ENCODE peak calls at places on chromosomes 13 and 19, in ten cellular contexts. H is stimulated activated CD8-positive, alpha-beta memory T cell treated with anti-CD3 and anti-CD28 coated beads, Interleukin-15, amount 100 ng/mL, for 24 hours; O is Peyer's patch; E is HFF-Myc; P is mesendoderm; L is T-helper 9 cell; U is sciatic nerve; S is endothelial cell; I is GM03348; Y is KG1. K is an unnamed sample.

GRCh38 chr13:26342898-26343297 is 89.0 kb downstream of the CDK8 start:
- DNase-seq in O (no peak), P (peak; percentile 47), I (no peak), L (no peak), E (no peak), U (no peak), Y (no peak), H (no peak), S (no peak), K (no peak)

GRCh38 chr13:113088691-113089020 is 16.9 kb upstream of the F7 start:
- DNase-seq in L (no peak), S (no peak), P (no peak), Y (no peak), H (no peak), O (no peak), E (no peak), I (no peak), U (no peak), K (no peak)

GRCh38 chr13:42981853-42982252 is 10.2 kb downstream of the EPSTI1 start:
- DNase-seq in L (no peak), P (peak; percentile 95), O (no peak), I (no peak), Y (no peak), U (no peak), S (no peak), H (no peak), E (no peak), K (no peak)

GRCh38 chr13:48500652-48501197 is 32.2 kb downstream of the RCBTB2 start:
- DNase-seq in O (no peak), I (peak; percentile 85), E (peak; percentile 54), L (no peak), S (no peak), H (no peak), Y (no peak), P (no peak), U (no peak), K (peak; percentile 94)

GRCh38 chr13:113666324-113666660 is 727 bp upstream of the GRK1 start:
- DNase-seq in L (no peak), I (no peak), U (peak; percentile 38), E (no peak), O (no peak), S (no peak), Y (no peak), H (no peak), P (no peak), K (no peak)

GRCh38 chr13:38804061-38804460 is 117.2 kb downstream of the FREM2 start:
- DNase-seq in Y (no peak), L (no peak), O (no peak), U (no peak), P (no peak), E (no peak), H (no peak), I (no peak), S (no peak), K (no peak)

GRCh38 chr13:107585466-107585865 is 629.9 kb downstream of the LIG4 start:
- DNase-seq in H (no peak), L (no peak), U (no peak), O (no peak), Y (no peak), S (no peak), E (no peak), P (no peak), I (no peak), K (peak; percentile 7)

GRCh38 chr19:34793562-34793961 is 20.5 kb upstream of the ZNF599 start:
- DNase-seq in P (no peak), H (no peak), O (no peak), E (no peak), Y (no peak), L (no peak), S (no peak), I (no peak), U (no peak), K (peak; percentile 5)

GRCh38 chr13:46596501-46596900 is 43.5 kb downstream of the LRCH1 start:
- DNase-seq in U (no peak), I (no peak), E (no peak), S (no peak), L (no peak), P (no peak), Y (no peak), O (no peak), H (no peak), K (no peak)

GRCh38 chr13:111037838-111038397 is 77.2 kb upstream of the ARHGEF7 start:
- DNase-seq in H (no peak), L (no peak), E (no peak), S (no peak), U (no peak), Y (no peak), I (no peak), P (no peak), O (no peak), K (no peak)

GRCh38 chr13:44199627-44200207 is 173.9 kb upstream of the SERP2 start:
- DNase-seq in U (no peak), L (no peak), I (no peak), H (no peak), O (no peak), P (no peak), E (no peak), S (no peak), Y (no peak), K (no peak)

GRCh38 chr13:46359731-46360130 is 27.3 kb downstream of the RUBCNL start:
- DNase-seq in S (no peak), I (peak; percentile 87), U (no peak), Y (no peak), P (no peak), E (no peak), L (no peak), H (no peak), O (no peak), K (peak; percentile 70)

GRCh38 chr13:113976711-113977684 is 3.1 kb upstream of the C13orf46 start:
- DNase-seq in I (peak; percentile 95), U (peak; percentile 63), L (no peak), Y (no peak), S (no peak), O (no peak), H (no peak), P (peak; percentile 69), E (no peak), K (peak; percentile 73)

GRCh38 chr19:48810151-48810550 is 678 bp downstream of the BCAT2 start:
- DNase-seq in S (no peak), P (no peak), E (no peak), H (no peak), U (no peak), O (no peak), L (no peak), I (no peak), Y (no peak), K (peak; percentile 30)

GRCh38 chr13:52851153-52851962 is 2.9 kb upstream of the PCDH8 start:
- DNase-seq in Y (peak; percentile 18), I (peak; percentile 73), S (peak; percentile 46), O (no peak), U (peak; percentile 62), E (no peak), L (no peak), H (no peak), P (peak; percentile 81), K (peak; percentile 60)

GRCh38 chr13:111315347-111315995 is 5.0 kb upstream of the TEX29 start:
- DNase-seq in L (no peak), S (no peak), H (no peak), O (no peak), P (no peak), Y (no peak), E (no peak), I (no peak), U (peak; percentile 52), K (no peak)

GRCh38 chr19:14479985-14480694 is 5.0 kb upstream of the PTGER1 start:
- DNase-seq in U (no peak), I (peak; percentile 75), O (peak; percentile 53), E (no peak), S (peak; percentile 88), P (peak; percentile 82), H (peak; percentile 58), Y (peak; percentile 36), L (peak; percentile 68), K (peak; percentile 40)

GRCh38 chr13:44011036-44011435 is 131.3 kb downstream of the LACC1 start:
- DNase-seq in H (no peak), L (no peak), P (no peak), Y (no peak), E (no peak), I (no peak), U (no peak), O (no peak), S (no peak), K (no peak)

GRCh38 chr13:34303346-34303745 is 485.4 kb downstream of the RFC3 start:
- DNase-seq in I (no peak), Y (no peak), S (no peak), H (no peak), O (no peak), L (no peak), P (no peak), E (no peak), U (no peak), K (no peak)

GRCh38 chr19:30170081-30170480 is 202.1 kb upstream of the ZNF536 start:
- DNase-seq in I (no peak), L (no peak), H (no peak), U (peak; percentile 4), O (no peak), P (no peak), S (no peak), Y (no peak), E (no peak), K (no peak)

GRCh38 chr13:114134944-114135610 is 2.7 kb upstream of the RASA3 start:
- DNase-seq in U (no peak), E (no peak), O (no peak), L (no peak), H (no peak), I (no peak), Y (no peak), P (no peak), S (no peak), K (no peak)

GRCh38 chr13:45678282-45678681 is 23.8 kb upstream of the CBY2 start:
- DNase-seq in P (peak; percentile 78), H (no peak), L (no peak), I (no peak), O (no peak), Y (no peak), S (no peak), U (no peak), E (no peak), K (no peak)

GRCh38 chr19:45100797-45101196 is 7.8 kb downstream of the PPP1R37 start:
- DNase-seq in I (no peak), Y (no peak), E (no peak), O (no peak), H (no peak), L (no peak), P (no peak), U (no peak), S (no peak), K (no peak)

GRCh38 chr13:114089341-114089740 is 43.1 kb downstream of the RASA3 start:
- DNase-seq in O (no peak), L (no peak), I (no peak), H (no peak), S (no peak), E (no peak), P (no peak), U (peak; percentile 41), Y (no peak), K (no peak)

GRCh38 chr13:97182065-97182890 is 39.9 kb upstream of the MBNL2 start:
- DNase-seq in H (no peak), E (no peak), Y (no peak), L (no peak), I (no peak), O (no peak), S (no peak), U (no peak), P (no peak), K (no peak)

GRCh38 chr19:42466521-42467436 is 24.0 kb upstream of the CXCL17 start:
- DNase-seq in U (no peak), O (no peak), P (no peak), I (peak; percentile 27), Y (peak; percentile 18), E (no peak), S (no peak), H (no peak), L (no peak), K (peak; percentile 50)

GRCh38 chr13:35961002-35961401 is 170.2 kb downstream of the DCLK1 start:
- DNase-seq in H (no peak), I (no peak), S (no peak), P (no peak), L (no peak), E (no peak), U (no peak), O (no peak), Y (no peak), K (peak; percentile 38)

GRCh38 chr19:22608441-22608840 is 25.7 kb upstream of the ZNF492 start:
- DNase-seq in E (no peak), H (no peak), U (no peak), P (no peak), S (no peak), Y (no peak), O (no peak), I (no peak), L (no peak), K (no peak)